ENCODE peak calls at places on chromosome X, in eight cellular contexts. C is stimulated activated naive B cell treated with anti-CD40 and anti-IgM and Interleukin-4, amounts not matched to agents 10 μg/mL and 1 μg/mL and 100 μg/mL, for 72 hours; T is prostate gland; V is lower leg skin; Q is activated naive CD4-positive, alpha-beta T cell; Y is BJ; F is brain microvascular endothelial cell; I is left colon. E is an unnamed sample.
A peak's percentile ranks its signal among the peaks of the same experiment; 100 is the strongest.

GRCh38 chrX:76427560-76428242 is at the start of gene MAGEE1:
- DNase-seq in C (peak; percentile 70), T (peak; percentile 58), V (peak; percentile 90), Q (peak; percentile 51), Y (peak; percentile 5), F (peak; percentile 37), I (peak; percentile 47), E (peak; percentile 85)

GRCh38 chrX:17496407-17496806 is 121.4 kb downstream of the NHS start:
- DNase-seq in C (no peak), T (peak; percentile 72), V (no peak), Q (no peak), Y (no peak), F (no peak), I (no peak), E (no peak)

GRCh38 chrX:45849261-45849660 is 648.6 kb upstream of the DIPK2B start:
- DNase-seq in C (no peak), T (peak; percentile 15), V (no peak), Q (no peak), Y (no peak), F (peak; percentile 56), I (no peak), E (no peak)

GRCh38 chrX:1444896-1445480 is 7.7 kb downstream of the ASMTL start:
- DNase-seq in C (no peak), T (no peak), V (peak; percentile 76), Q (no peak), Y (no peak), F (no peak), I (no peak), E (peak; percentile 4)

GRCh38 chrX:48700951-48701653 is 4.6 kb downstream of the SUV39H1 start:
- DNase-seq in C (no peak), T (no peak), V (no peak), Q (no peak), Y (no peak), F (no peak), I (no peak), E (no peak)

GRCh38 chrX:74133156-74133796 is 170.7 kb upstream of the ZCCHC13 start:
- DNase-seq in C (peak; percentile 3), T (peak; percentile 25), V (no peak), Q (no peak), Y (no peak), F (peak; percentile 60), I (no peak), E (no peak)

GRCh38 chrX:139198936-139199335 is 331.6 kb upstream of the F9 start:
- DNase-seq in C (no peak), T (no peak), V (no peak), Q (no peak), Y (no peak), F (no peak), I (no peak), E (no peak)

GRCh38 chrX:74147439-74147838 is 156.5 kb upstream of the ZCCHC13 start:
- DNase-seq in C (no peak), T (no peak), V (no peak), Q (no peak), Y (no peak), F (no peak), I (no peak), E (no peak)

GRCh38 chrX:153649178-153649914 is 2.3 kb downstream of the DUSP9 start:
- DNase-seq in C (no peak), T (no peak), V (no peak), Q (no peak), Y (no peak), F (no peak), I (no peak), E (peak; percentile 29)

GRCh38 chrX:97984641-97985040 is 1100.9 kb downstream of the RPA4 start:
- DNase-seq in C (no peak), T (no peak), V (no peak), Q (no peak), Y (no peak), F (no peak), I (no peak), E (no peak)

GRCh38 chrX:21952624-21953023 is 12.1 kb downstream of the SMS start:
- DNase-seq in C (no peak), T (no peak), V (no peak), Q (no peak), Y (no peak), F (no peak), I (no peak), E (no peak)

GRCh38 chrX:39814391-39814790 is 283.4 kb downstream of the BCOR start:
- DNase-seq in C (no peak), T (no peak), V (no peak), Q (no peak), Y (no peak), F (no peak), I (no peak), E (no peak)

GRCh38 chrX:110692876-110693275 is 102.7 kb downstream of the CHRDL1 start:
- DNase-seq in C (no peak), T (no peak), V (no peak), Q (no peak), Y (no peak), F (no peak), I (no peak), E (no peak)

GRCh38 chrX:31070057-31070468 is 1.8 kb downstream of the FTHL17 start:
- DNase-seq in C (peak; percentile 2), T (no peak), V (no peak), Q (no peak), Y (no peak), F (no peak), I (no peak), E (no peak)

GRCh38 chrX:38796926-38797325 is 4.3 kb upstream of the MID1IP1 start:
- DNase-seq in C (no peak), T (no peak), V (no peak), Q (no peak), Y (no peak), F (no peak), I (no peak), E (no peak)

GRCh38 chrX:133542476-133542875 is 127.2 kb upstream of the GPC4 start:
- DNase-seq in C (no peak), T (no peak), V (no peak), Q (no peak), Y (no peak), F (no peak), I (no peak), E (no peak)

GRCh38 chrX:24643116-24643515 is 4.0 kb downstream of the PCYT1B start:
- DNase-seq in C (no peak), T (no peak), V (no peak), Q (no peak), Y (no peak), F (no peak), I (no peak), E (no peak)

GRCh38 chrX:68699960-68700746 is 52.7 kb downstream of the STARD8 start:
- DNase-seq in C (no peak), T (no peak), V (no peak), Q (no peak), Y (no peak), F (no peak), I (no peak), E (no peak)

GRCh38 chrX:153379971-153380581 is 21.1 kb downstream of the PNMA6E start:
- DNase-seq in C (no peak), T (no peak), V (no peak), Q (no peak), Y (no peak), F (no peak), I (no peak), E (no peak)

GRCh38 chrX:1521459-1521956 is 15.5 kb downstream of the P2RY8 start:
- DNase-seq in C (peak; percentile 91), T (no peak), V (peak; percentile 78), Q (peak; percentile 26), Y (no peak), F (no peak), I (peak; percentile 48), E (no peak)

GRCh38 chrX:9282325-9282724 is 182.5 kb upstream of the TBL1X start:
- DNase-seq in C (no peak), T (no peak), V (no peak), Q (no peak), Y (no peak), F (no peak), I (no peak), E (no peak)

GRCh38 chrX:9606971-9607370 is 142.1 kb downstream of the TBL1X start:
- DNase-seq in C (no peak), T (no peak), V (no peak), Q (no peak), Y (no peak), F (no peak), I (no peak), E (no peak)

GRCh38 chrX:151902813-151903591 is 9.7 kb upstream of the MAGEA4 start:
- DNase-seq in C (no peak), T (peak; percentile 4), V (no peak), Q (no peak), Y (peak; percentile 74), F (peak; percentile 85), I (peak; percentile 52), E (no peak)

GRCh38 chrX:34875204-34875603 is 67.4 kb upstream of the FAM47B start:
- DNase-seq in C (no peak), T (no peak), V (no peak), Q (no peak), Y (no peak), F (peak; percentile 69), I (no peak), E (no peak)

GRCh38 chrX:19725545-19726102 is 161.8 kb downstream of the SH3KBP1 start:
- DNase-seq in C (no peak), T (no peak), V (no peak), Q (no peak), Y (no peak), F (no peak), I (no peak), E (no peak)

GRCh38 chrX:9644335-9644734 is 121.3 kb downstream of the GPR143 start:
- DNase-seq in C (peak; percentile 75), T (no peak), V (no peak), Q (no peak), Y (no peak), F (no peak), I (no peak), E (no peak)

GRCh38 chrX:25048176-25048575 is 32.4 kb upstream of the ARX start:
- DNase-seq in C (no peak), T (no peak), V (no peak), Q (no peak), Y (no peak), F (no peak), I (no peak), E (no peak)

GRCh38 chrX:22950278-22951266 is 49.2 kb upstream of the DDX53 start:
- DNase-seq in C (peak; percentile 4), T (no peak), V (no peak), Q (no peak), Y (peak; percentile 33), F (peak; percentile 88), I (no peak), E (peak; percentile 40)

GRCh38 chrX:8639949-8640348 is 92.0 kb downstream of the ANOS1 start:
- DNase-seq in C (no peak), T (no peak), V (no peak), Q (no peak), Y (no peak), F (no peak), I (no peak), E (no peak)

GRCh38 chrX:148577711-148578110 is 77.3 kb downstream of the AFF2 start:
- DNase-seq in C (no peak), T (no peak), V (no peak), Q (no peak), Y (no peak), F (no peak), I (no peak), E (no peak)

GRCh38 chrX:142036111-142036510 is 132.4 kb downstream of the MAGEC1 start:
- DNase-seq in C (no peak), T (no peak), V (no peak), Q (no peak), Y (no peak), F (no peak), I (no peak), E (no peak)